ENCODE peak calls at places on chromosomes 12 and 14, in six cellular contexts. A is dermis blood vessel endothelial cell, K is ELR, L is neuronal stem cell, Y is HCT116, Q is germinal center. R is an unnamed sample.

GRCh38 chr12:116346751-116347150 is 69.3 kb upstream of the MED13L start:
- DNase-seq in Q (no peak), A (peak; percentile 89), K (peak; percentile 87), Y (no peak), L (no peak), R (peak; percentile 69)

GRCh38 chr12:49853671-49854070 is 10.8 kb upstream of the BCDIN3D start:
- DNase-seq in Q (no peak), Y (no peak), K (no peak), A (no peak), L (no peak), R (no peak)

GRCh38 chr14:52299692-52300278 is 14.3 kb upstream of the PTGER2 start:
- DNase-seq in L (no peak), K (peak; percentile 72), Q (peak; percentile 45), A (peak; percentile 58), Y (peak; percentile 31), R (no peak)

GRCh38 chr14:99568567-99569560 is 35.1 kb downstream of the CCDC85C start:
- DNase-seq in Y (no peak), Q (no peak), L (no peak), A (peak; percentile 47), K (peak; percentile 43), R (peak; percentile 76)

GRCh38 chr12:112149596-112149995 is 24.2 kb downstream of the TRAFD1 start:
- DNase-seq in K (no peak), A (no peak), L (no peak), Y (no peak), Q (no peak), R (no peak)

GRCh38 chr14:77327111-77327510 is 6.3 kb downstream of the GSTZ1 start:
- DNase-seq in L (no peak), Q (no peak), K (no peak), Y (no peak), A (no peak), R (no peak)

GRCh38 chr12:57726151-57726883 is 12.2 kb downstream of the AGAP2 start:
- DNase-seq in Q (no peak), L (peak; percentile 78), K (peak; percentile 92), Y (peak; percentile 72), A (peak; percentile 86), R (peak; percentile 94)

GRCh38 chr14:69614592-69614991 is 3.2 kb downstream of the SUSD6 start:
- DNase-seq in L (no peak), K (no peak), Y (no peak), A (no peak), Q (peak; percentile 68), R (no peak)

GRCh38 chr14:35335388-35336092 is 43.4 kb downstream of the PSMA6 start:
- DNase-seq in A (no peak), L (no peak), Y (no peak), Q (no peak), K (no peak), R (no peak)

GRCh38 chr12:4450551-4451112 is 5.0 kb upstream of the FGF6 start:
- DNase-seq in A (no peak), Q (no peak), Y (no peak), L (no peak), K (no peak), R (peak; percentile 20)

GRCh38 chr14:80275208-80275850 is 64.0 kb upstream of the DIO2 start:
- DNase-seq in L (no peak), K (peak; percentile 51), Q (no peak), A (no peak), Y (no peak), R (no peak)

GRCh38 chr14:79661762-79662161 is 549.5 kb downstream of the DIO2 start:
- DNase-seq in A (no peak), K (peak; percentile 7), Q (no peak), L (no peak), Y (no peak), R (peak; percentile 3)

GRCh38 chr12:131990066-131990979 is 40.6 kb downstream of the EP400 start:
- DNase-seq in L (peak; percentile 77), A (no peak), K (no peak), Y (no peak), Q (no peak), R (no peak)

GRCh38 chr12:76478045-76478444 is 81.5 kb downstream of the OSBPL8 start:
- DNase-seq in A (no peak), Q (no peak), L (no peak), K (no peak), Y (no peak), R (no peak)

GRCh38 chr12:30740274-30740673 is 14.5 kb downstream of the CAPRIN2 start:
- DNase-seq in L (no peak), Y (no peak), K (no peak), Q (no peak), A (no peak), R (no peak)

GRCh38 chr14:85024931-85025330 is 505.0 kb upstream of the FLRT2 start:
- DNase-seq in A (no peak), L (no peak), Q (no peak), K (no peak), Y (no peak), R (no peak)

GRCh38 chr14:74647834-74648361 is 35.9 kb upstream of the LTBP2 start:
- DNase-seq in Y (no peak), A (peak; percentile 26), L (no peak), K (no peak), Q (no peak), R (no peak)

GRCh38 chr14:72939630-72940029 is 13.4 kb downstream of the DCAF4 start:
- DNase-seq in K (no peak), A (no peak), Q (no peak), Y (no peak), L (no peak), R (no peak)

GRCh38 chr12:112929715-112930114 is 8.6 kb upstream of the OAS3 start:
- DNase-seq in Y (no peak), Q (no peak), L (no peak), K (no peak), A (no peak), R (no peak)

R was measured in Daoy.